ENCODE peak calls at places on chromosomes 16 and 17, in six cellular contexts. O, K, N, A, T and L are unnamed samples.
A peak's percentile ranks its signal among the peaks of the same experiment; 100 is the strongest.

GRCh38 chr17:42660692-42661345 is 1.7 kb downstream of the TUBG2 start:
- DNase-seq in T (no peak), A (no peak), K (no peak), O (no peak), N (peak; percentile 65), L (no peak)

GRCh38 chr17:46108550-46109110 is 84.6 kb downstream of the KANSL1 start:
- DNase-seq in O (no peak), A (no peak), T (no peak), K (no peak), N (no peak), L (no peak)

GRCh38 chr17:7463368-7463846 is 16.0 kb downstream of the ZBTB4 start:
- DNase-seq in K (no peak), A (no peak), O (no peak), N (no peak), T (no peak), L (no peak)

GRCh38 chr17:49565948-49566491 is 9.7 kb upstream of the NXPH3 start:
- DNase-seq in N (peak; percentile 85), K (no peak), T (no peak), O (peak; percentile 22), A (no peak), L (peak; percentile 18)

GRCh38 chr17:79979201-79979840 is 56.4 kb downstream of the TBC1D16 start:
- DNase-seq in A (no peak), N (no peak), K (no peak), T (no peak), O (no peak), L (no peak)

GRCh38 chr16:19008245-19008644 is 24.5 kb downstream of the TMC7 start:
- DNase-seq in O (no peak), N (no peak), A (no peak), K (no peak), T (no peak), L (no peak)

GRCh38 chr17:75739174-75739573 is 17.9 kb downstream of the ITGB4 start:
- DNase-seq in A (no peak), T (no peak), K (no peak), N (no peak), O (no peak), L (no peak)

GRCh38 chr16:57389087-57389468 is 15.5 kb upstream of the CCL17 start:
- DNase-seq in T (no peak), A (no peak), O (no peak), K (no peak), N (no peak), L (no peak)

GRCh38 chr16:19559242-19559910 is 3.9 kb downstream of the VPS35L start:
- DNase-seq in O (peak; percentile 34), A (no peak), N (no peak), K (no peak), T (no peak), L (peak; percentile 23)

GRCh38 chr17:82931696-82932060 is 91.9 kb upstream of the ZNF750 start:
- DNase-seq in K (no peak), O (no peak), N (peak; percentile 45), A (no peak), T (no peak), L (no peak)

GRCh38 chr17:34177642-34178041 is 77.4 kb upstream of the CCL2 start:
- DNase-seq in O (no peak), N (no peak), A (no peak), T (no peak), K (no peak), L (no peak)

GRCh38 chr17:37079735-37080134 is 131.0 kb downstream of the AATF start:
- DNase-seq in N (no peak), A (no peak), O (no peak), T (no peak), K (no peak), L (no peak)

GRCh38 chr16:13055480-13055879 is 154.1 kb downstream of the SHISA9 start:
- DNase-seq in K (no peak), N (no peak), T (no peak), O (no peak), A (no peak), L (no peak)

GRCh38 chr17:77326636-77327035 is 185.9 kb downstream of the SEC14L1 start:
- DNase-seq in N (no peak), O (no peak), A (no peak), T (no peak), K (no peak), L (no peak)

GRCh38 chr17:58527306-58527705 is 12.9 kb upstream of the MTMR4 start:
- DNase-seq in A (no peak), O (no peak), T (no peak), K (no peak), N (no peak), L (no peak)

GRCh38 chr16:22010902-22011301 is 3.0 kb downstream of the MOSMO start:
- DNase-seq in N (no peak), A (no peak), K (no peak), T (no peak), O (no peak), L (no peak)

GRCh38 chr17:27573971-27574525 is 56.9 kb upstream of the LGALS9 start:
- DNase-seq in T (no peak), A (no peak), N (no peak), K (no peak), O (no peak), L (no peak)

GRCh38 chr17:10061131-10061581 is 137.2 kb downstream of the GAS7 start:
- DNase-seq in T (no peak), A (no peak), N (peak; percentile 49), K (no peak), O (no peak), L (no peak)

GRCh38 chr17:50298018-50298417 is 23.8 kb downstream of the TMEM92 start:
- DNase-seq in N (no peak), A (no peak), O (no peak), K (no peak), T (no peak), L (no peak)

GRCh38 chr16:55567382-55567781 is 898 bp downstream of the CAPNS2 start:
- DNase-seq in O (no peak), T (no peak), A (no peak), N (no peak), K (no peak), L (no peak)

GRCh38 chr17:81069084-81069645 is 34.2 kb downstream of the BAIAP2 start:
- DNase-seq in T (no peak), O (no peak), K (no peak), N (no peak), A (no peak), L (no peak)

GRCh38 chr17:880074-880870 is 98.1 kb downstream of the MRM3 start:
- DNase-seq in K (no peak), T (no peak), A (no peak), N (no peak), O (no peak), L (no peak)

GRCh38 chr17:66920965-66921364 is 43.5 kb upstream of the CACNG4 start:
- DNase-seq in K (no peak), O (no peak), A (no peak), T (no peak), N (no peak), L (no peak)

GRCh38 chr16:35598696-35599332 is 2139.4 kb downstream of the TP53TG3F start:
- DNase-seq in T (no peak), N (no peak), A (no peak), K (no peak), O (no peak), L (no peak)

GRCh38 chr16:11234884-11235702 is 20.9 kb downstream of the SOCS1 start:
- DNase-seq in K (no peak), T (no peak), N (no peak), A (no peak), O (no peak), L (no peak)

GRCh38 chr16:2090819-2091721 is 43.3 kb downstream of the TSC2 start:
- DNase-seq in O (no peak), N (peak; percentile 89), K (no peak), T (no peak), A (no peak), L (no peak)

GRCh38 chr17:38693700-38694329 is 11.3 kb upstream of the MLLT6 start:
- DNase-seq in O (no peak), T (no peak), N (peak; percentile 91), K (no peak), A (no peak), L (no peak)

GRCh38 chr16:86584071-86584685 is 5.8 kb downstream of the FOXL1 start:
- DNase-seq in N (no peak), K (no peak), A (no peak), T (no peak), O (no peak), L (no peak)

GRCh38 chr17:43669971-43670644 is 8.4 kb upstream of the MEOX1 start:
- DNase-seq in N (peak; percentile 38), A (no peak), O (no peak), K (no peak), T (no peak), L (no peak)

GRCh38 chr16:66927012-66927436 is 1.7 kb upstream of the RRAD start:
- DNase-seq in A (no peak), K (no peak), O (no peak), N (no peak), T (no peak), L (no peak)

GRCh38 chr17:7750321-7750821 is 32.8 kb downstream of the DNAH2 start:
- DNase-seq in A (no peak), N (no peak), O (no peak), T (no peak), K (no peak), L (no peak)

GRCh38 chr16:29662729-29663019 is 373 bp upstream of the SPN start:
- DNase-seq in N (no peak), K (no peak), O (no peak), A (no peak), T (no peak), L (no peak)

GRCh38 chr16:82769845-82770244 is 143.1 kb downstream of the CDH13 start:
- DNase-seq in O (no peak), A (no peak), K (no peak), T (no peak), N (no peak), L (no peak)